ENCODE peak calls at places on chromosome 20, in five cellular contexts. One of them, this sample, is unnamed.

GRCh38 chr20:20369353-20370086 is 1.6 kb downstream of the INSM1 start:
- DNase-seq in occipital lobe: no peak
- DNase-seq in astrocyte of the spinal cord: no peak
- DNase-seq in iris pigment epithelial cell: no peak
- DNase-seq in fibroblast of lung: no peak
- DNase-seq in this sample: no peak

GRCh38 chr20:31710423-31711250 is 12.0 kb downstream of the BCL2L1 start:
- DNase-seq in fibroblast of lung: no peak
- DNase-seq in astrocyte of the spinal cord: no peak
- DNase-seq in iris pigment epithelial cell: no peak
- DNase-seq in occipital lobe: no peak
- DNase-seq in this sample: no peak

GRCh38 chr20:48154040-48154439 is 368.8 kb upstream of the SULF2 start:
- DNase-seq in iris pigment epithelial cell: no peak
- DNase-seq in occipital lobe: no peak
- DNase-seq in astrocyte of the spinal cord: no peak
- DNase-seq in fibroblast of lung: no peak
- DNase-seq in this sample: no peak

GRCh38 chr20:49118307-49118706 is 69.8 kb downstream of the STAU1 start:
- DNase-seq in fibroblast of lung: no peak
- DNase-seq in iris pigment epithelial cell: no peak
- DNase-seq in astrocyte of the spinal cord: no peak
- DNase-seq in occipital lobe: no peak
- DNase-seq in this sample: no peak

GRCh38 chr20:49478754-49479689 is 3.4 kb downstream of the KCNB1 start:
- DNase-seq in occipital lobe: no peak
- DNase-seq in iris pigment epithelial cell: no peak
- DNase-seq in fibroblast of lung: no peak
- DNase-seq in astrocyte of the spinal cord: no peak
- DNase-seq in this sample: no peak

GRCh38 chr20:24674921-24675605 is 205.6 kb downstream of the SYNDIG1 start:
- DNase-seq in astrocyte of the spinal cord: no peak
- DNase-seq in fibroblast of lung: no peak
- DNase-seq in occipital lobe: no peak
- DNase-seq in iris pigment epithelial cell: no peak
- DNase-seq in this sample: no peak

GRCh38 chr20:21004386-21005076 is 101.6 kb downstream of the LINC00237 start:
- DNase-seq in astrocyte of the spinal cord: no peak
- DNase-seq in iris pigment epithelial cell: no peak
- DNase-seq in fibroblast of lung: no peak
- DNase-seq in occipital lobe: no peak
- DNase-seq in this sample: no peak

GRCh38 chr20:40689943-40690835 is 1.2 kb upstream of the MAFB start:
- DNase-seq in fibroblast of lung: peak; percentile 93
- DNase-seq in occipital lobe: peak; percentile 75
- DNase-seq in astrocyte of the spinal cord: peak; percentile 91
- DNase-seq in iris pigment epithelial cell: peak; percentile 92
- DNase-seq in this sample: peak; percentile 94

GRCh38 chr20:46401478-46401860 is 4.9 kb downstream of the ELMO2 start:
- DNase-seq in astrocyte of the spinal cord: no peak
- DNase-seq in occipital lobe: no peak
- DNase-seq in iris pigment epithelial cell: no peak
- DNase-seq in fibroblast of lung: no peak
- DNase-seq in this sample: no peak

GRCh38 chr20:40393161-40393560 is 295.9 kb downstream of the MAFB start:
- DNase-seq in iris pigment epithelial cell: no peak
- DNase-seq in occipital lobe: no peak
- DNase-seq in fibroblast of lung: no peak
- DNase-seq in astrocyte of the spinal cord: no peak
- DNase-seq in this sample: no peak

GRCh38 chr20:57696401-57696961 is 13.3 kb downstream of the PMEPA1 start:
- DNase-seq in iris pigment epithelial cell: no peak
- DNase-seq in occipital lobe: no peak
- DNase-seq in astrocyte of the spinal cord: no peak
- DNase-seq in fibroblast of lung: no peak
- DNase-seq in this sample: no peak

GRCh38 chr20:57291003-57291402 is 24.6 kb upstream of the BMP7 start:
- DNase-seq in occipital lobe: no peak
- DNase-seq in fibroblast of lung: no peak
- DNase-seq in astrocyte of the spinal cord: no peak
- DNase-seq in iris pigment epithelial cell: no peak
- DNase-seq in this sample: no peak

GRCh38 chr20:35007891-35008290 is 52.2 kb downstream of the MYH7B start:
- DNase-seq in iris pigment epithelial cell: no peak
- DNase-seq in astrocyte of the spinal cord: no peak
- DNase-seq in fibroblast of lung: no peak
- DNase-seq in occipital lobe: no peak
- DNase-seq in this sample: no peak

GRCh38 chr20:33859157-33859695 is 48.1 kb downstream of the CHMP4B start:
- DNase-seq in astrocyte of the spinal cord: no peak
- DNase-seq in iris pigment epithelial cell: peak; percentile 40
- DNase-seq in fibroblast of lung: no peak
- DNase-seq in occipital lobe: no peak
- DNase-seq in this sample: peak; percentile 23

GRCh38 chr20:31908424-31908823 is 38.0 kb downstream of the TTLL9 start:
- DNase-seq in fibroblast of lung: no peak
- DNase-seq in occipital lobe: no peak
- DNase-seq in iris pigment epithelial cell: no peak
- DNase-seq in astrocyte of the spinal cord: no peak
- DNase-seq in this sample: no peak

GRCh38 chr20:64212750-64213149 is 42.8 kb upstream of the PCMTD2 start:
- DNase-seq in fibroblast of lung: peak; percentile 80
- DNase-seq in iris pigment epithelial cell: peak; percentile 59
- DNase-seq in occipital lobe: no peak
- DNase-seq in astrocyte of the spinal cord: peak; percentile 29
- DNase-seq in this sample: peak; percentile 54

GRCh38 chr20:2280083-2280482 is 15.7 kb upstream of the TGM3 start:
- DNase-seq in iris pigment epithelial cell: no peak
- DNase-seq in occipital lobe: no peak
- DNase-seq in astrocyte of the spinal cord: no peak
- DNase-seq in fibroblast of lung: no peak
- DNase-seq in this sample: no peak

GRCh38 chr20:44728835-44729342 is 13.7 kb downstream of the CCN5 start:
- DNase-seq in occipital lobe: no peak
- DNase-seq in fibroblast of lung: peak; percentile 84
- DNase-seq in iris pigment epithelial cell: peak; percentile 81
- DNase-seq in astrocyte of the spinal cord: peak; percentile 62
- DNase-seq in this sample: peak; percentile 82

GRCh38 chr20:24957326-24957996 is 8.4 kb downstream of the CST7 start:
- DNase-seq in occipital lobe: no peak
- DNase-seq in iris pigment epithelial cell: no peak
- DNase-seq in astrocyte of the spinal cord: no peak
- DNase-seq in fibroblast of lung: no peak
- DNase-seq in this sample: no peak

GRCh38 chr20:51001697-51002265 is 21.1 kb downstream of the KCNG1 start:
- DNase-seq in iris pigment epithelial cell: no peak
- DNase-seq in fibroblast of lung: no peak
- DNase-seq in occipital lobe: no peak
- DNase-seq in astrocyte of the spinal cord: no peak
- DNase-seq in this sample: no peak

GRCh38 chr20:22684072-22684762 is 99.8 kb upstream of the FOXA2 start:
- DNase-seq in astrocyte of the spinal cord: peak; percentile 55
- DNase-seq in iris pigment epithelial cell: peak; percentile 70
- DNase-seq in fibroblast of lung: peak; percentile 74
- DNase-seq in occipital lobe: peak; percentile 46
- DNase-seq in this sample: peak; percentile 85

GRCh38 chr20:63139369-63139768 is 76.6 kb downstream of the YTHDF1 start:
- DNase-seq in fibroblast of lung: no peak
- DNase-seq in iris pigment epithelial cell: no peak
- DNase-seq in astrocyte of the spinal cord: no peak
- DNase-seq in occipital lobe: no peak
- DNase-seq in this sample: no peak

GRCh38 chr20:46350986-46351267 is 42.6 kb upstream of the CDH22 start:
- DNase-seq in fibroblast of lung: no peak
- DNase-seq in iris pigment epithelial cell: no peak
- DNase-seq in occipital lobe: no peak
- DNase-seq in astrocyte of the spinal cord: no peak
- DNase-seq in this sample: no peak

GRCh38 chr20:33673411-33674293 is 576 bp downstream of the NECAB3 start:
- DNase-seq in fibroblast of lung: no peak
- DNase-seq in astrocyte of the spinal cord: no peak
- DNase-seq in occipital lobe: no peak
- DNase-seq in iris pigment epithelial cell: no peak
- DNase-seq in this sample: peak; percentile 19

GRCh38 chr20:55586626-55587025 is 418.7 kb downstream of the CBLN4 start:
- DNase-seq in occipital lobe: no peak
- DNase-seq in astrocyte of the spinal cord: no peak
- DNase-seq in iris pigment epithelial cell: no peak
- DNase-seq in fibroblast of lung: no peak
- DNase-seq in this sample: no peak

GRCh38 chr20:21583486-21584168 is 69.8 kb upstream of the NKX2-2 start:
- DNase-seq in occipital lobe: no peak
- DNase-seq in iris pigment epithelial cell: no peak
- DNase-seq in astrocyte of the spinal cord: no peak
- DNase-seq in fibroblast of lung: no peak
- DNase-seq in this sample: no peak

GRCh38 chr20:53739799-53740785 is 146.5 kb upstream of the ZNF217 start:
- DNase-seq in iris pigment epithelial cell: no peak
- DNase-seq in astrocyte of the spinal cord: no peak
- DNase-seq in occipital lobe: no peak
- DNase-seq in fibroblast of lung: peak; percentile 58
- DNase-seq in this sample: peak; percentile 39

GRCh38 chr20:57959018-57959417 is 249.2 kb upstream of the PMEPA1 start:
- DNase-seq in occipital lobe: no peak
- DNase-seq in iris pigment epithelial cell: no peak
- DNase-seq in astrocyte of the spinal cord: no peak
- DNase-seq in fibroblast of lung: no peak
- DNase-seq in this sample: no peak

GRCh38 chr20:57840066-57840465 is 130.3 kb upstream of the PMEPA1 start:
- DNase-seq in fibroblast of lung: no peak
- DNase-seq in iris pigment epithelial cell: no peak
- DNase-seq in occipital lobe: no peak
- DNase-seq in astrocyte of the spinal cord: no peak
- DNase-seq in this sample: no peak

GRCh38 chr20:21125072-21125848 is 622 bp upstream of the KIZ start:
- DNase-seq in astrocyte of the spinal cord: no peak
- DNase-seq in iris pigment epithelial cell: peak; percentile 29
- DNase-seq in occipital lobe: peak; percentile 32
- DNase-seq in fibroblast of lung: peak; percentile 43
- DNase-seq in this sample: peak; percentile 54